ENCODE peak calls at places on chromosomes 3 and 15, in six cellular contexts. H is DMS153; I is NCI-H1092 treated with DMSO at 0.1 percent for 48 hours; M is neural progenitor cell; P is ovary; B is activated CD4-positive, alpha-beta T cell treated with anti-CD3 and anti-CD28 coated beads for 48 hours. J is an unnamed sample.

GRCh38 chr15:52943746-52944145 is 153.6 kb upstream of the ONECUT1 start:
- DNase-seq in H (no peak), I (no peak), M (no peak), P (no peak), B (no peak), J (no peak)

GRCh38 chr3:114809668-114810413 is 337.2 kb downstream of the ZBTB20 start:
- DNase-seq in H (no peak), I (no peak), M (no peak), P (no peak), B (peak), J (peak)

GRCh38 chr15:68584704-68585573 is 6.1 kb downstream of the CORO2B start:
- DNase-seq in H (no peak), I (peak), M (no peak), P (no peak), B (no peak), J (no peak)

GRCh38 chr3:31770822-31771326 is 210.2 kb downstream of the OSBPL10 start:
- DNase-seq in H (no peak), I (no peak), M (no peak), P (no peak), B (no peak), J (no peak)

GRCh38 chr3:191301982-191302381 is 27.2 kb upstream of the CCDC50 start:
- DNase-seq in H (no peak), I (no peak), M (no peak), P (no peak), B (no peak), J (no peak)

GRCh38 chr3:155233213-155233612 is 60.3 kb downstream of the STRIT1 start:
- DNase-seq in H (peak), I (no peak), M (no peak), P (peak), B (no peak), J (no peak)

GRCh38 chr15:83340087-83340486 is 55.6 kb upstream of the BNC1 start:
- DNase-seq in H (no peak), I (no peak), M (no peak), P (no peak), B (no peak), J (no peak)

GRCh38 chr3:40307176-40307575 is 2.3 kb upstream of the EIF1B start:
- DNase-seq in H (no peak), I (no peak), M (no peak), P (no peak), B (no peak), J (no peak)

GRCh38 chr3:182244222-182244971 is 532.7 kb downstream of the SOX2 start:
- DNase-seq in H (no peak), I (no peak), M (no peak), P (no peak), B (no peak), J (no peak)

GRCh38 chr15:38085104-38085503 is 150.7 kb downstream of the TMCO5A start:
- DNase-seq in H (no peak), I (no peak), M (no peak), P (no peak), B (peak), J (peak)

GRCh38 chr3:57079221-57079831 is 18.9 kb downstream of the SPATA12 start:
- DNase-seq in H (no peak), I (no peak), M (peak), P (peak), B (peak), J (peak)

GRCh38 chr3:97662808-97663207 is 101.8 kb upstream of the ARL6 start:
- DNase-seq in H (no peak), I (no peak), M (no peak), P (no peak), B (no peak), J (no peak)

GRCh38 chr3:45597166-45597565 is 2.6 kb downstream of the LIMD1 start:
- DNase-seq in H (no peak), I (no peak), M (no peak), P (no peak), B (peak), J (peak)

GRCh38 chr3:15982667-15983145 is 184.9 kb upstream of the ANKRD28 start:
- DNase-seq in H (peak), I (peak), M (peak), P (no peak), B (no peak), J (no peak)

GRCh38 chr15:76342382-76343201 is 6.0 kb downstream of the ISL2 start:
- DNase-seq in H (no peak), I (no peak), M (peak), P (no peak), B (peak), J (peak)

GRCh38 chr15:79332824-79333510 is 22.1 kb downstream of the TMED3 start:
- DNase-seq in H (no peak), I (no peak), M (no peak), P (no peak), B (no peak), J (no peak)

GRCh38 chr15:66621491-66622467 is 56.0 kb upstream of the LCTL start:
- DNase-seq in H (no peak), I (no peak), M (peak), P (peak), B (no peak), J (no peak)

GRCh38 chr3:187243933-187244564 is 46.8 kb downstream of the RTP1 start:
- DNase-seq in H (no peak), I (no peak), M (no peak), P (no peak), B (no peak), J (no peak)

GRCh38 chr3:159548675-159549335 is 439.8 kb upstream of the IL12A start:
- DNase-seq in H (no peak), I (no peak), M (no peak), P (no peak), B (no peak), J (no peak)

GRCh38 chr3:128402998-128403397 is 63.7 kb downstream of the DNAJB8 start:
- DNase-seq in H (no peak), I (no peak), M (no peak), P (no peak), B (no peak), J (no peak)

GRCh38 chr3:158106773-158107461 is 697 bp upstream of the SHOX2 start:
- DNase-seq in H (peak), I (peak), M (peak), P (no peak), B (peak), J (peak)

GRCh38 chr3:177448987-177449975 is 252.0 kb upstream of the TBL1XR1 start:
- DNase-seq in H (no peak), I (no peak), M (no peak), P (no peak), B (no peak), J (peak)

GRCh38 chr15:72169236-72169920 is 28.2 kb downstream of the GRAMD2A start:
- DNase-seq in H (no peak), I (no peak), M (no peak), P (no peak), B (no peak), J (no peak)

GRCh38 chr15:76905855-76906254 is 715 bp upstream of the SCAPER start:
- DNase-seq in H (no peak), I (no peak), M (no peak), P (peak), B (no peak), J (no peak)

GRCh38 chr3:65597225-65597951 is 441.3 kb downstream of the MAGI1 start:
- DNase-seq in H (peak), I (peak), M (peak), P (no peak), B (no peak), J (no peak)

GRCh38 chr3:146581877-146582508 is 23.2 kb downstream of the PLSCR5 start:
- DNase-seq in H (no peak), I (no peak), M (no peak), P (no peak), B (no peak), J (no peak)

GRCh38 chr3:43753743-43754142 is 63.0 kb downstream of the ABHD5 start:
- DNase-seq in H (no peak), I (no peak), M (no peak), P (no peak), B (no peak), J (no peak)

GRCh38 chr15:36323607-36324006 is 255.8 kb upstream of the CDIN1 start:
- DNase-seq in H (no peak), I (no peak), M (no peak), P (no peak), B (no peak), J (no peak)

GRCh38 chr15:49421991-49422390 is 1.1 kb upstream of the FGF7 start:
- DNase-seq in H (peak), I (peak), M (peak), P (peak), B (peak), J (peak)

GRCh38 chr3:20064796-20065564 is 24.7 kb downstream of the KAT2B start:
- DNase-seq in H (peak), I (peak), M (no peak), P (no peak), B (no peak), J (no peak)

GRCh38 chr3:47978386-47978785 is 37.8 kb downstream of the MAP4 start:
- DNase-seq in H (no peak), I (no peak), M (no peak), P (no peak), B (no peak), J (no peak)

GRCh38 chr3:72144773-72145505 is 360.0 kb upstream of the PROK2 start:
- DNase-seq in H (no peak), I (no peak), M (no peak), P (no peak), B (peak), J (no peak)